ENCODE peak calls at places on chromosomes 13 and 19, in nine cellular contexts. Z, B, R, Y, X, Q, D, L and S are unnamed samples.
A peak's percentile ranks its signal among the peaks of the same experiment; 100 is the strongest.

GRCh38 chr13:20442798-20443381 is 82.8 kb downstream of the CRYL1 start:
- DNase-seq in Z (no peak), B (no peak), R (no peak), Y (peak; percentile 26), X (no peak), Q (no peak), D (no peak), L (no peak), S (no peak)

GRCh38 chr13:100552755-100553154 is 35.8 kb downstream of the GGACT start:
- DNase-seq in Z (no peak), B (no peak), R (no peak), Y (no peak), X (no peak), Q (no peak), D (no peak), L (no peak), S (no peak)

GRCh38 chr13:95343944-95344343 is 42.7 kb upstream of the ABCC4 start:
- DNase-seq in Z (no peak), B (no peak), R (no peak), Y (no peak), X (no peak), Q (no peak), D (no peak), L (no peak), S (no peak)

GRCh38 chr13:93730780-93731179 is 504.2 kb downstream of the GPC6 start:
- DNase-seq in Z (no peak), B (no peak), R (no peak), Y (no peak), X (no peak), Q (no peak), D (no peak), L (no peak), S (no peak)

GRCh38 chr13:37540228-37540627 is 58.3 kb downstream of the POSTN start:
- DNase-seq in Z (no peak), B (no peak), R (no peak), Y (no peak), X (peak; percentile 20), Q (no peak), D (no peak), L (peak; percentile 79), S (no peak)

GRCh38 chr13:28337196-28338045 is 157.5 kb downstream of the FLT1 start:
- DNase-seq in Z (no peak), B (no peak), R (no peak), Y (no peak), X (peak; percentile 9), Q (peak; percentile 69), D (no peak), L (peak; percentile 25), S (no peak)

GRCh38 chr13:78586706-78587105 is 16.6 kb downstream of the POU4F1 start:
- DNase-seq in Z (no peak), B (no peak), R (no peak), Y (no peak), X (no peak), Q (peak; percentile 68), D (no peak), L (no peak), S (peak; percentile 51)

GRCh38 chr19:44109458-44109857 is 3.7 kb upstream of the ZNF225 start:
- DNase-seq in Z (no peak), B (no peak), R (no peak), Y (no peak), X (no peak), Q (no peak), D (no peak), L (no peak), S (no peak)

GRCh38 chr13:32211788-32212187 is 103.4 kb downstream of the ZAR1L start:
- DNase-seq in Z (no peak), B (no peak), R (no peak), Y (peak; percentile 87), X (no peak), Q (no peak), D (no peak), L (no peak), S (no peak)

GRCh38 chr13:26557393-26558073 is at the start of gene WASF3:
- DNase-seq in Z (peak; percentile 77), B (peak; percentile 91), R (peak; percentile 94), Y (peak; percentile 97), X (peak; percentile 92), Q (peak; percentile 91), D (peak; percentile 68), L (peak; percentile 78), S (peak; percentile 96)

GRCh38 chr13:103101902-103102301 is 35.7 kb upstream of the SLC10A2 start:
- DNase-seq in Z (no peak), B (no peak), R (no peak), Y (no peak), X (peak; percentile 5), Q (no peak), D (no peak), L (no peak), S (no peak)

GRCh38 chr19:4425531-4425930 is 23.1 kb downstream of the CHAF1A start:
- DNase-seq in Z (peak; percentile 91), B (no peak), R (no peak), Y (no peak), X (no peak), Q (no peak), D (no peak), L (no peak), S (no peak)

GRCh38 chr13:48801255-48801654 is 147.5 kb downstream of the CYSLTR2 start:
- DNase-seq in Z (no peak), B (no peak), R (no peak), Y (peak; percentile 17), X (no peak), Q (no peak), D (no peak), L (no peak), S (no peak)

GRCh38 chr13:24618219-24618955 is 61.8 kb upstream of the ATP12A start:
- DNase-seq in Z (peak; percentile 51), B (no peak), R (no peak), Y (peak; percentile 86), X (no peak), Q (no peak), D (peak; percentile 33), L (peak; percentile 15), S (no peak)

GRCh38 chr13:75372923-75373841 is 108.8 kb downstream of the TBC1D4 start:
- DNase-seq in Z (no peak), B (no peak), R (no peak), Y (no peak), X (no peak), Q (no peak), D (no peak), L (no peak), S (no peak)

DNA sequence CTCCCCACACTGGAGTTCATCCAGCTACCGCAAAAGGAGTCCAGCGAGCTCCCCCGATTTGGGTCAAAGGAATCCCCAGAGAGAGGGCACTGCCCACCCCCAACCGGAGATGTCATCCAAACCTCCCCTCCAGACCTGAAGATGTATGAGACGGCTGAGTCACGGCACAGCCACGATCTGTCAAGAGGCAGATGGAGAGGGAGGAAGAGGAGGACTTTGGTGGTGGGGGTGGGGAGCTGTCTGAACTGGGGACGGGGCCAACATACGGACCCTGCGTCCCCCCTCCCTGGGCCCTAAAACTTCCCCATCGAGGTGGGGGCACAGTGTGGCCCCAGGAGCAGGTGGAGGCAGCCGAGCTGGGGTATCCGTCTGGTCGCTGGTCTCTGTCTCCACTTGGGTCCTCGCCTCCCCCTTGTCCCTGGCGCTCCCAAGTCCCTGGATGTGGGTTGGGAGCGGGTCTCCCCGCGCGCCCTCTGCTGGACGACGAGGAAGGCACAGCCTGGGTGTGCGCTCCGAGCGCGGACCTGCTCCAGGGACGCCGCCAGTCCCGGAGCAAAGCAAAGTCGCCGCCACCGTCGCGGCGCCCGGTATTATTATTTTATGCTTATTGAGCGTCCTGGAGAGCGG is 3.8 kb downstream of the PDE4A start:
- DNase-seq in Z (peak; percentile 97), B (peak; percentile 85), R (peak; percentile 77), Y (no peak), X (peak; percentile 64), Q (peak; percentile 93), D (peak; percentile 63), L (peak; percentile 40), S (peak; percentile 91)
- H3K4me3 ChIP-seq in Z (peak overlapping the region; percentile 41), B (peak overlapping the region; percentile 36), R (peak overlapping the region; percentile 59), Y (peak overlapping the region; percentile 36), X (peak overlapping the region; percentile 18), Q (peak overlapping the region; percentile 46), D (peak overlapping the region; percentile 23), L (peak overlapping the region; percentile 17), S (peak overlapping the region; percentile 56)

GRCh38 chr19:7731615-7732014 is 295 bp downstream of the CLEC4G start:
- DNase-seq in Z (no peak), B (no peak), R (no peak), Y (no peak), X (no peak), Q (no peak), D (no peak), L (no peak), S (no peak)

GRCh38 chr19:7731218-7731595 is 703 bp downstream of the CLEC4G start:
- DNase-seq in Z (no peak), B (no peak), R (no peak), Y (no peak), X (no peak), Q (no peak), D (no peak), L (no peak), S (no peak)

GRCh38 chr19:7729831-7730285 is 2.1 kb downstream of the CLEC4G start:
- DNase-seq in Z (no peak), B (no peak), R (no peak), Y (no peak), X (no peak), Q (no peak), D (no peak), L (no peak), S (no peak)

GRCh38 chr19:7730286-7731217 is 1.4 kb downstream of the CLEC4G start:
- DNase-seq in Z (no peak), B (no peak), R (no peak), Y (no peak), X (no peak), Q (no peak), D (no peak), L (no peak), S (no peak)

GRCh38 chr19:7729211-7729610 is 2.7 kb downstream of the CLEC4G start:
- DNase-seq in Z (no peak), B (no peak), R (no peak), Y (no peak), X (no peak), Q (no peak), D (peak; percentile 21), L (no peak), S (no peak)
- H3K27me3 ChIP-seq in Z (peaks cover 41% of the 10 kb centered on the region), B (peaks cover 53% of the 10 kb centered on the region), R (peaks cover 96% of the 10 kb centered on the region), Y (peaks cover 91% of the 10 kb centered on the region), X (peaks cover 24% of the 10 kb centered on the region), Q (peaks cover 65% of the 10 kb centered on the region), D (peaks cover 3% of the 10 kb centered on the region), L (peaks cover 7% of the 10 kb centered on the region), S (peaks cover 68% of the 10 kb centered on the region)

GRCh38 chr13:39527301-39527700 is 75.7 kb downstream of the LHFPL6 start:
- DNase-seq in Z (no peak), B (no peak), R (no peak), Y (no peak), X (no peak), Q (no peak), D (no peak), L (no peak), S (no peak)
- H3K4me3 ChIP-seq in Z (no peak overlapping the region), B (no peak overlapping the region), R (no peak overlapping the region), Y (no peak overlapping the region), X (no peak overlapping the region), Q (no peak overlapping the region), D (no peak overlapping the region), L (no peak overlapping the region), S (no peak overlapping the region)

DNA sequence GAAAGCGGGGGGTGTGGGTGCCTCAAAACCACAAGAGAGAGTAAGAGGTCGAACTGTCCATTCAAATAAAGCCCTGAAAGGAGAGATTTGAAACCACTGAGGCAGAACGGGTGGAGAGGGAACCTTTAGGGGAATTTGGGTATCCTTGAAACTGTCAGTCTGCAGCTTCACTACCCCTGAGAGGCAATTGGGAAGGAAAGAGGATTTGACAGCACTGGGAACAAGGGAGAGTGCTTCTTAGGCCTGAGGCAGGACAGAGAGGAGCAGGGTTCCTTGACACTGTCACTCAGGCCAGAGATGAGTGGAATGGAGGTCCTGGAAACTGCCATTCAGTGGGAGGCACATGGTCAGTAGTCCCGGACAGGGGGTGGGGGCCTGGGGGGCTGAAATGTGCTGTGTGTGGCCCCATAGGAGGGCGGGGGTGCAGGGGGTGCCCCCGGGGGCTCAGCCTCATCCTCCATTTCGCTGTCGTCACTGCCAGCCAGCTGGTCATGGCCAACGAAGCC is 5.0 kb downstream of the GFY start:
- DNase-seq in Z (no peak), B (no peak), R (no peak), Y (no peak), X (no peak), Q (no peak), D (no peak), L (no peak), S (no peak)
- H3K27me3 ChIP-seq in Z (peaks cover 86% of the 10 kb centered on the region), B (peaks cover 100% of the 10 kb centered on the region), R (peaks cover 100% of the 10 kb centered on the region), Y (peaks cover 100% of the 10 kb centered on the region), X (peaks cover 16% of the 10 kb centered on the region), Q (peaks cover 35% of the 10 kb centered on the region), D (peaks cover 56% of the 10 kb centered on the region), L (peaks cover 42% of the 10 kb centered on the region), S (peaks cover 69% of the 10 kb centered on the region)